ENCODE peak calls at places on chromosomes 6 and 20, in nine cellular contexts. Z is tibial nerve, C is sigmoid colon, B is ovary, P is transverse colon, J is A549, F is esophagus muscularis mucosa, M is K562, Q is stomach. Y is an unnamed sample.

GRCh38 chr20:62394248-62395245 is 7.6 kb downstream of the RPS21 start:
- DNase-seq in Z (no peak), C (no peak), B (no peak), P (no peak), J (no peak), F (no peak), M (no peak), Q (no peak), Y (no peak)

GRCh38 chr20:8635048-8635572 is 433.8 kb upstream of the PLCB4 start:
- DNase-seq in Z (no peak), C (no peak), B (no peak), P (no peak), J (no peak), F (no peak), M (no peak), Q (no peak), Y (no peak)

GRCh38 chr20:17914957-17915356 is 53.6 kb downstream of the SNX5 start:
- DNase-seq in Z (no peak), C (peak), B (no peak), P (no peak), J (no peak), F (no peak), M (no peak), Q (no peak), Y (no peak)

GRCh38 chr20:10508468-10509251 is 73.6 kb downstream of the SLX4IP start:
- DNase-seq in Z (no peak), C (peak), B (peak), P (no peak), J (peak), F (no peak), M (no peak), Q (no peak), Y (no peak)

GRCh38 chr6:15371151-15371550 is 125.3 kb downstream of the JARID2 start:
- DNase-seq in Z (no peak), C (no peak), B (no peak), P (no peak), J (no peak), F (no peak), M (no peak), Q (no peak), Y (no peak)

GRCh38 chr6:96907498-96907897 is 9.8 kb upstream of the NDUFAF4 start:
- DNase-seq in Z (no peak), C (no peak), B (no peak), P (no peak), J (no peak), F (no peak), M (no peak), Q (no peak), Y (no peak)

GRCh38 chr6:169452117-169452868 is 198.6 kb upstream of the THBS2 start:
- DNase-seq in Z (peak), C (peak), B (peak), P (peak), J (no peak), F (no peak), M (peak), Q (peak), Y (no peak)

GRCh38 chr6:143940011-143940597 is 68.0 kb downstream of the PLAGL1 start:
- DNase-seq in Z (no peak), C (no peak), B (peak), P (peak), J (peak), F (no peak), M (peak), Q (peak), Y (peak)

GRCh38 chr6:81768150-81768942 is 15.9 kb upstream of the TENT5A start:
- DNase-seq in Z (no peak), C (no peak), B (no peak), P (no peak), J (no peak), F (no peak), M (no peak), Q (no peak), Y (no peak)

GRCh38 chr20:1415667-1416468 is 23.0 kb upstream of the FKBP1A start:
- DNase-seq in Z (no peak), C (no peak), B (no peak), P (no peak), J (peak), F (no peak), M (peak), Q (no peak), Y (peak)

GRCh38 chr6:73290435-73290834 is 27.4 kb upstream of the KHDC1 start:
- DNase-seq in Z (no peak), C (no peak), B (no peak), P (no peak), J (no peak), F (no peak), M (no peak), Q (no peak), Y (no peak)

GRCh38 chr6:5898102-5898501 is 108.6 kb downstream of the NRN1 start:
- DNase-seq in Z (no peak), C (no peak), B (no peak), P (no peak), J (no peak), F (peak), M (no peak), Q (no peak), Y (no peak)

GRCh38 chr6:113782641-113783040 is 74.5 kb upstream of the MARCKS start:
- DNase-seq in Z (no peak), C (no peak), B (no peak), P (no peak), J (peak), F (no peak), M (no peak), Q (no peak), Y (no peak)

GRCh38 chr6:7042056-7042653 is 65.6 kb upstream of the RREB1 start:
- DNase-seq in Z (no peak), C (no peak), B (no peak), P (peak), J (no peak), F (no peak), M (peak), Q (peak), Y (no peak)

GRCh38 chr6:113786168-113786567 is 71.0 kb upstream of the MARCKS start:
- DNase-seq in Z (no peak), C (no peak), B (no peak), P (no peak), J (peak), F (no peak), M (no peak), Q (no peak), Y (no peak)

DNA sequence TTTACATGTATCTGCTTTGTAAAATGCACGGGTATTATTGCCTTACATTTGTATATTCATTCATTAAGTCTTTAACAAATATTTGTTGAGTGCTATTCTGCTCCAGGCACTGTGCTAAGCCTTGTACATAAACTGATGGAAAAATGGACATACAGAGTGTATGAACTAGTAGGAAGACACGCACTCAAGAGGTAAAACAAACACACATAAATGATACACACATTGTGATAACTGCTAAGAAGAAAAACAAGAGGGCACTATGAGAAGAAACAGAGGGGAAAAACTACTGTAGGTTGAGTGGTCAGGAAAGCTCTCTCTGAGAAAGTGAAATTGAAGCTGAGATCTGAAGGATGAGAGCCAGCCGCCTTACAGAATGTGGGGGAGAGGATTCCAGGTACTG is 117.4 kb downstream of the EYA4 start:
- DNase-seq in Z (no peak), C (no peak), B (no peak), P (no peak), J (no peak), F (no peak), M (no peak), Q (no peak), Y (no peak)
- TF ChIP-seq EP300 in Z (no peak), C (no peak), B (no peak), P (no peak), J (no peak), F (no peak), M (no peak), Q (no peak), Y (no peak)

GRCh38 chr20:21064924-21065323 is 41.2 kb downstream of the LINC00237 start:
- DNase-seq in Z (no peak), C (no peak), B (no peak), P (no peak), J (no peak), F (no peak), M (no peak), Q (no peak), Y (no peak)
- TF ChIP-seq CTCF in Z (no peak), C (no peak), B (no peak), P (no peak), J (no peak), F (no peak), M (no peak), Q (no peak), Y (no peak)

GRCh38 chr6:44298055-44298803 is 14.9 kb downstream of the AARS2 start:
- DNase-seq in Z (no peak), C (no peak), B (no peak), P (no peak), J (peak), F (no peak), M (no peak), Q (no peak), Y (no peak)
- H3K4me3 ChIP-seq in Z (no peak), C (peak), B (no peak), P (no peak), J (peak), F (peak), M (peak), Q (peak), Y (no peak)

DNA sequence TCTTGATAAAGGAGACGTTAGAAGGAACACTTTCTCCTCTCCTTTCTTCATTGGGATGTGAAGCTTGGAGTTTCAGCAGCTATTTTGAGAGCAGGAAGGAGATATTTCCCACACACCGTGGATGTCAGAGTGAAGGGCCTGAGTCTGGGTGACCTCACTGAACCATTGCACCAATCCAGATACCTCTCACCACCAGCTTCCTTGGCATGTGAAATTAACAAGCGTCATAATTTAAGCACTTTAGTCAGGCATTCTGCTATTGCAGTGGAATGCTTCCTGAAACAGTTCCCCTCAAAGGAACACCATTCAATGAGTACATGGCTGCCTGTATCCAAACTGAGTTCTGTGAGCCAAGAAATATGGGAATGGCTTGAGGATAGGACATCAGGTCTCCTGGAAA is 83.7 kb downstream of the CHMP4B start:
- DNase-seq in Z (no peak), C (no peak), B (no peak), P (no peak), J (no peak), F (no peak), M (no peak), Q (no peak), Y (no peak)
- TF ChIP-seq EP300 in Z (no peak), C (no peak), B (no peak), P (no peak), J (no peak), F (no peak), M (no peak), Q (no peak), Y (no peak)

Y was measured in upper lobe of left lung.